ENCODE peak calls at places on chromosomes 5 and 9, in six cellular contexts. Q is retinal pigment epithelial cell; B is astrocyte of the spinal cord; M is stimulated activated CD4-positive, alpha-beta T cell treated with anti-CD3 and anti-CD28 coated beads, TNF-alpha, amount 100 ng/mL, for 1 hour; A is Kasumi-1; Z is CD8-positive, alpha-beta memory T cell. D is an unnamed sample.

GRCh38 chr9:4748612-4749011 is 7.6 kb upstream of the AK3 start:
- DNase-seq in Q (no peak), M (no peak), B (no peak), Z (no peak), A (no peak), D (no peak)

GRCh38 chr9:105541838-105542237 is 16.1 kb upstream of the FKTN start:
- DNase-seq in Z (no peak), A (no peak), M (no peak), B (no peak), Q (no peak), D (no peak)

GRCh38 chr9:14565352-14565956 is 127.8 kb downstream of the ZDHHC21 start:
- DNase-seq in Z (no peak), A (no peak), B (no peak), M (no peak), Q (no peak), D (no peak)

GRCh38 chr9:4796988-4797956 is 4.5 kb downstream of the RCL1 start:
- DNase-seq in A (peak; percentile 36), M (no peak), Q (no peak), Z (peak; percentile 13), B (peak; percentile 40), D (no peak)

GRCh38 chr5:10652151-10652550 is 88.3 kb downstream of the ANKRD33B start:
- DNase-seq in Z (no peak), M (no peak), A (no peak), Q (no peak), B (no peak), D (no peak)

GRCh38 chr5:134450374-134450773 is 38.7 kb upstream of the CDKN2AIPNL start:
- DNase-seq in Z (no peak), A (no peak), M (no peak), B (no peak), Q (no peak), D (no peak)

GRCh38 chr5:176360894-176361436 is 599 bp downstream of the KIAA1191 start:
- DNase-seq in Q (no peak), A (peak; percentile 5), B (no peak), M (no peak), Z (no peak), D (no peak)

GRCh38 chr5:132229236-132229635 is 1.6 kb upstream of the P4HA2 start:
- DNase-seq in A (no peak), B (no peak), M (no peak), Q (no peak), Z (no peak), D (no peak)

GRCh38 chr5:74995931-74996330 is 56.4 kb downstream of the GCNT4 start:
- DNase-seq in M (no peak), Z (no peak), Q (no peak), B (no peak), A (no peak), D (no peak)

GRCh38 chr9:107711528-107711927 is 222.0 kb upstream of the KLF4 start:
- DNase-seq in A (peak; percentile 8), B (peak; percentile 80), Q (peak; percentile 71), Z (no peak), M (no peak), D (no peak)

GRCh38 chr9:16475996-16476395 is 394.5 kb downstream of the BNC2 start:
- DNase-seq in B (no peak), Q (no peak), M (no peak), Z (no peak), A (no peak), D (no peak)

GRCh38 chr9:38713426-38713825 is 6.5 kb downstream of the FAM240B start:
- DNase-seq in A (no peak), M (no peak), Z (no peak), B (peak; percentile 67), Q (no peak), D (no peak)

GRCh38 chr9:100427366-100428263 is 672 bp downstream of the MSANTD3 start:
- DNase-seq in B (peak; percentile 77), A (peak; percentile 40), M (peak; percentile 37), Q (no peak), Z (peak; percentile 44), D (no peak)

GRCh38 chr5:36635721-36636390 is 29.4 kb downstream of the SLC1A3 start:
- DNase-seq in B (no peak), Q (no peak), A (no peak), Z (no peak), M (no peak), D (no peak)